ENCODE peak calls at places on chromosomes 11 and 22, in nine cellular contexts. Q is ovary, B is gastrocnemius medialis, P is HCT116, W is HFF-Myc, A is astrocyte, H is tibial nerve, C is GM12865, M is stomach. L is an unnamed sample.

GRCh38 chr11:102850973-102851745 is 7.8 kb upstream of the MMP3 start:
- DNase-seq in C (no peak), P (no peak), H (no peak), B (no peak), A (peak; percentile 96), W (peak; percentile 35), Q (no peak), M (no peak), L (no peak)

GRCh38 chr11:122755409-122755808 is 82.9 kb upstream of the CRTAM start:
- DNase-seq in W (no peak), H (no peak), M (no peak), Q (no peak), B (no peak), P (no peak), C (no peak), A (no peak), L (no peak)

GRCh38 chr11:98040061-98040808 is 980.5 kb upstream of the CNTN5 start:
- DNase-seq in C (no peak), Q (no peak), P (no peak), W (no peak), M (no peak), A (no peak), B (no peak), H (no peak), L (no peak)

GRCh38 chr11:66340596-66341501 is 4.1 kb downstream of the BRMS1 start:
- DNase-seq in W (no peak), P (no peak), Q (no peak), C (no peak), H (no peak), M (no peak), B (no peak), A (no peak), L (no peak)

GRCh38 chr11:61507962-61508824 is at the start of gene LRRC10B:
- DNase-seq in B (no peak), W (no peak), P (peak; percentile 52), A (no peak), M (no peak), C (peak; percentile 9), Q (no peak), H (no peak), L (no peak)

GRCh38 chr11:92128026-92128425 is 96.6 kb upstream of the FAT3 start:
- DNase-seq in A (no peak), C (no peak), H (no peak), W (no peak), B (no peak), P (no peak), M (no peak), Q (no peak), L (no peak)

GRCh38 chr11:103940542-103940941 is 95.9 kb upstream of the DDI1 start:
- DNase-seq in C (no peak), A (peak; percentile 27), B (no peak), M (no peak), Q (no peak), P (no peak), W (no peak), H (no peak), L (no peak)

GRCh38 chr22:19060356-19061009 is 61.7 kb downstream of the DGCR2 start:
- DNase-seq in W (no peak), P (no peak), M (no peak), B (no peak), C (no peak), H (no peak), A (peak; percentile 42), Q (no peak), L (peak; percentile 29)

GRCh38 chr11:125373426-125374391 is 122.4 kb downstream of the FEZ1 start:
- DNase-seq in H (no peak), C (peak; percentile 56), Q (no peak), A (peak; percentile 58), W (no peak), B (peak; percentile 39), P (no peak), M (no peak), L (no peak)

GRCh38 chr22:26606611-26607010 is 11.2 kb downstream of the CRYBB1 start:
- DNase-seq in H (no peak), W (no peak), Q (no peak), B (no peak), A (peak; percentile 84), M (no peak), C (no peak), P (no peak), L (no peak)

GRCh38 chr22:31347251-31348008 is 1.3 kb upstream of the PATZ1 start:
- DNase-seq in M (peak; percentile 67), Q (peak; percentile 75), P (peak; percentile 50), C (peak; percentile 89), H (peak; percentile 55), W (no peak), A (peak; percentile 72), B (peak; percentile 44), L (no peak)

GRCh38 chr11:70243912-70244652 is 26.4 kb upstream of the PPFIA1 start:
- DNase-seq in C (no peak), W (no peak), P (no peak), A (peak; percentile 45), Q (no peak), B (no peak), H (no peak), M (no peak), L (no peak)

GRCh38 chr11:126417463-126417862 is 62.0 kb downstream of the ST3GAL4 start:
- DNase-seq in B (no peak), M (no peak), C (no peak), P (no peak), Q (no peak), A (no peak), W (no peak), H (no peak), L (no peak)

GRCh38 chr11:126416542-126417090 is 61.1 kb downstream of the ST3GAL4 start:
- DNase-seq in W (peak; percentile 52), Q (peak; percentile 92), B (peak; percentile 85), P (no peak), H (peak; percentile 76), M (peak; percentile 88), C (peak; percentile 90), A (peak; percentile 63), L (peak; percentile 88)

GRCh38 chr11:126414615-126415014 is 59.1 kb downstream of the ST3GAL4 start:
- DNase-seq in C (no peak), W (no peak), Q (no peak), P (no peak), H (no peak), A (no peak), M (no peak), B (no peak), L (no peak)

GRCh38 chr11:126415128-126415527 is 59.6 kb downstream of the ST3GAL4 start:
- DNase-seq in Q (peak; percentile 99), W (no peak), M (peak; percentile 60), H (peak; percentile 94), B (peak; percentile 73), A (no peak), P (no peak), C (no peak), L (peak; percentile 91)

DNA sequence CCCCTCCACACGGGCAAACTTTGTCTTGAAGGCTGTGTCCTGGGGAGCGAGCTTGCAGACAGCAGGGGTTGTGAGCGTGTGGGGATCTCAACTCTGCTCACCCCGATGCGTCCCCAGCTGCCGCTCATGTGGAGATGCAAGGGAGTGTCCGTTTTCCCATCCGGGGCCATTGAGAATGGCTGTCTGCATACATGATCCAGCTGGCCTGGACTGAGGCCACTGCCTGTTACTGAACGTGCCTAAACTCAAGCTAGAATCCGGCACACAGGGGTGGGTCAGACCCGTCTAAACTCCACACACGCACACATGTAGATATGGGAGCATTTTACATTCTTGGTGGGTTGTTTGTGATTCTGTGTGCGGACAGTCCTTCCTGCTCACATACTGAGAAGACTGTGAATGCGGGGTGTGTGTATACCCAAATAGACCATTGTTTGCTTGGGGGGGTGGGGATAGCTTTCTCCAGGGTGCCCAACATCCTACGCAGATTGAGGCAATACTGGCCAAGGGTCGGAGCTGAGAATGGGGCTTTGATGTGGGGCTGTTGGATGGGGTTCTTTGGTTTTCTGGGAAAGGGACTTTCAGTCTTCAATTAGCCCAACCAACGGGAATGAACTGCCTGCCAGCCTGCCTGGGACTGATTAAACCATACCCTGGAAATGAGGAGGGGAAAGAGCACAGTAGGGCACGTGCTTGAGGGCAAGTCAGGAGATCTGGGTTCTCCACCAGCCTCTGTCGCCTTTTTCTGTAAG is 60.4 kb downstream of the ST3GAL4 start:
- DNase-seq in H (peak; percentile 52), Q (peak; percentile 90), C (no peak), B (peak; percentile 35), A (no peak), M (peak; percentile 49), W (no peak), P (no peak), L (peak; percentile 86)
- H3K4me3 ChIP-seq in H (peak overlapping the region; percentile 39), Q (peak overlapping the region; percentile 45), C (peak overlapping the region; percentile 57), B (peak overlapping the region; percentile 65), A (peak overlapping the region; percentile 53), M (peak overlapping the region; percentile 50), W (no peak overlapping the region), P (no peak overlapping the region), L (peak overlapping the region; percentile 72)

GRCh38 chr11:60485987-60486386 is 6.6 kb upstream of the MS4A12 start:
- DNase-seq in P (peak; percentile 79), Q (no peak), M (peak; percentile 29), H (peak; percentile 8), W (no peak), A (no peak), B (no peak), C (peak; percentile 94), L (no peak)
- TF ChIP-seq CTCF in P (peak; percentile 98), Q (no peak), M (no peak), H (no peak), W (no peak), A (no peak), B (no peak), C (peak; percentile 93), L (no peak)

GRCh38 chr22:22035203-22035602 is 52.6 kb upstream of the TOP3B start:
- DNase-seq in B (no peak), A (no peak), C (no peak), H (no peak), W (no peak), M (no peak), Q (no peak), P (no peak), L (no peak)
- H3K4me3 ChIP-seq in B (no peak overlapping the region), A (no peak overlapping the region), C (no peak overlapping the region), H (no peak overlapping the region), W (no peak overlapping the region), M (no peak overlapping the region), Q (no peak overlapping the region), P (no peak overlapping the region), L (no peak overlapping the region)

DNA sequence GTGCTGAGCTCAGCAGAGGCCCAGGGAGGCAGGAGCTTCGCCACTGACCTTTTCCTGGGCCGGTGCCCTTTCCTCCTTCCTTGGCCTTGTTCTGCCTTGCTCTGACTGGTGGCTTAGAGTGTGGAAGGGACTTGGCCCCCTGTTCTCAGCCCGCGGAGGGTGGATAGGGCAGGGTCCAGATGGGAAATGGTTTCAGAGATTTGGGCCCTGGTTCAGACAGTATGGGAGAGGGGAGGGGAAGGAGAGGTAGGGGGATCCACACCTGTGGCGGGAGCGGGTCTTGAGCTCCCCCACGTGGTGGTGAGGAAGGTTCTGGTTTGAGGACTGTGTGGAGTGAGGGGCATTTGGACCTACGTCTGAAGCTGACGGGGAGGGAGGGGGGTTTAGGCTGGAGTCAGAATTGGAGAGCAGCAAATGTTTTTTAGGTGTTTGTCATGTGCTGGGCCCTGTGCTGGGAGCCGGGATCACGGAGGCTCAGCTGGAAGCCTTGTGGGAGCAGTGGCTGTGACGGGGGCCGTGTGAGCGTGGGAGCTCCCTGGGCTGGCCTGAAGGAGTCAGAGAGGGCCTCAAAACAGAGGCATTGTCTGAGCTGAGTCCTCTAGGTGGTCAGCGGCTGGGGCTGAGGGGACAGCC is 27.2 kb downstream of the SHANK3 start:
- DNase-seq in B (no peak), C (peak; percentile 20), A (no peak), H (no peak), Q (peak; percentile 10), P (no peak), M (no peak), W (no peak), L (no peak)
- TF ChIP-seq CTCF in B (no peak), C (peak; percentile 28), A (peak; percentile 3), H (no peak), Q (no peak), P (no peak), M (no peak), W (peak; percentile 26), L (no peak)

GRCh38 chr11:22626573-22627239 is 1.1 kb upstream of the FANCF start:
- DNase-seq in P (no peak), A (no peak), C (peak; percentile 2), M (no peak), W (no peak), B (no peak), H (no peak), Q (no peak), L (no peak)
- H3K4me3 ChIP-seq in P (no peak overlapping the region), A (no peak overlapping the region), C (peak overlapping the region; percentile 72), M (peak overlapping the region; percentile 90), W (no peak overlapping the region), B (no peak overlapping the region), H (no peak overlapping the region), Q (no peak overlapping the region), L (peak overlapping the region; percentile 95)